ENCODE peak calls at places on chromosomes 4 and X, in seven cellular contexts. Q, V, I, F, R, M and O are unnamed samples.

GRCh38 chrX:2965965-2966364 is 36.8 kb upstream of the ARSD start:
- DNase-seq in Q (no peak), V (no peak), I (no peak), F (no peak), R (no peak), M (peak), O (no peak)

GRCh38 chrX:45070116-45071007 is 130.3 kb downstream of the DIPK2B start:
- DNase-seq in Q (peak), V (peak), I (no peak), F (no peak), R (peak), M (peak), O (no peak)

GRCh38 chrX:144916785-144917184 is 330.5 kb upstream of the SPANXN1 start:
- DNase-seq in Q (peak), V (no peak), I (no peak), F (no peak), R (no peak), M (no peak), O (no peak)

GRCh38 chr4:151153585-151153984 is 54.2 kb downstream of the RPS3A start:
- DNase-seq in Q (no peak), V (no peak), I (no peak), F (no peak), R (no peak), M (no peak), O (peak)

GRCh38 chr4:81136161-81136910 is 78.7 kb downstream of the PRKG2 start:
- DNase-seq in Q (no peak), V (no peak), I (peak), F (no peak), R (peak), M (no peak), O (no peak)

GRCh38 chrX:23752740-23753435 is 9.8 kb upstream of the ACOT9 start:
- DNase-seq in Q (no peak), V (no peak), I (no peak), F (no peak), R (peak), M (no peak), O (no peak)

GRCh38 chr4:26345541-26345940 is 24.7 kb downstream of the RBPJ start:
- DNase-seq in Q (no peak), V (no peak), I (no peak), F (no peak), R (no peak), M (no peak), O (no peak)

GRCh38 chr4:142585411-142585810 is 260.7 kb downstream of the INPP4B start:
- DNase-seq in Q (no peak), V (no peak), I (no peak), F (no peak), R (peak), M (no peak), O (no peak)

GRCh38 chrX:7083468-7084396 is 63.8 kb upstream of the STS start:
- DNase-seq in Q (no peak), V (no peak), I (no peak), F (no peak), R (peak), M (no peak), O (no peak)

GRCh38 chr4:26141916-26142638 is 178.7 kb upstream of the RBPJ start:
- DNase-seq in Q (no peak), V (peak), I (peak), F (no peak), R (peak), M (no peak), O (peak)

GRCh38 chr4:25666031-25666630 is 10.5 kb downstream of the SLC34A2 start:
- DNase-seq in Q (no peak), V (no peak), I (no peak), F (no peak), R (no peak), M (no peak), O (no peak)

GRCh38 chrX:123817288-123817894 is 42.5 kb upstream of the XIAP start:
- DNase-seq in Q (no peak), V (no peak), I (no peak), F (peak), R (no peak), M (peak), O (no peak)

GRCh38 chr4:53617101-53617680 is 25.9 kb upstream of the LNX1 start:
- DNase-seq in Q (no peak), V (no peak), I (no peak), F (no peak), R (peak), M (no peak), O (no peak)

GRCh38 chr4:182495111-182495510 is 251.9 kb downstream of the TENM3 start:
- DNase-seq in Q (no peak), V (no peak), I (no peak), F (no peak), R (no peak), M (no peak), O (no peak)

GRCh38 chr4:41204400-41204978 is 9.9 kb downstream of the APBB2 start:
- DNase-seq in Q (no peak), V (no peak), I (peak), F (peak), R (peak), M (no peak), O (no peak)

GRCh38 chrX:101357166-101357795 is 8.7 kb upstream of the TIMM8A start:
- DNase-seq in Q (peak), V (no peak), I (no peak), F (peak), R (peak), M (no peak), O (no peak)

GRCh38 chr4:158020734-158021346 is 152.0 kb downstream of the GASK1B start:
- DNase-seq in Q (no peak), V (peak), I (peak), F (no peak), R (peak), M (no peak), O (no peak)

GRCh38 chr4:147933316-147933715 is 201.4 kb downstream of the ARHGAP10 start:
- DNase-seq in Q (peak), V (no peak), I (no peak), F (no peak), R (peak), M (no peak), O (no peak)

GRCh38 chr4:186762361-186762760 is 38.7 kb upstream of the FAT1 start:
- DNase-seq in Q (no peak), V (no peak), I (no peak), F (no peak), R (peak), M (no peak), O (no peak)

GRCh38 chr4:159370316-159370715 is 267.4 kb downstream of the RAPGEF2 start:
- DNase-seq in Q (no peak), V (no peak), I (no peak), F (no peak), R (no peak), M (no peak), O (no peak)

GRCh38 chr4:176671532-176671931 is 121.2 kb downstream of the VEGFC start:
- DNase-seq in Q (no peak), V (peak), I (peak), F (no peak), R (peak), M (no peak), O (no peak)

GRCh38 chr4:84401669-84402068 is 97.4 kb downstream of the NKX6-1 start:
- DNase-seq in Q (no peak), V (peak), I (no peak), F (no peak), R (no peak), M (no peak), O (peak)

GRCh38 chr4:77418333-77418732 is 187.3 kb upstream of the CXCL13 start:
- DNase-seq in Q (no peak), V (peak), I (no peak), F (no peak), R (no peak), M (no peak), O (no peak)

DNA sequence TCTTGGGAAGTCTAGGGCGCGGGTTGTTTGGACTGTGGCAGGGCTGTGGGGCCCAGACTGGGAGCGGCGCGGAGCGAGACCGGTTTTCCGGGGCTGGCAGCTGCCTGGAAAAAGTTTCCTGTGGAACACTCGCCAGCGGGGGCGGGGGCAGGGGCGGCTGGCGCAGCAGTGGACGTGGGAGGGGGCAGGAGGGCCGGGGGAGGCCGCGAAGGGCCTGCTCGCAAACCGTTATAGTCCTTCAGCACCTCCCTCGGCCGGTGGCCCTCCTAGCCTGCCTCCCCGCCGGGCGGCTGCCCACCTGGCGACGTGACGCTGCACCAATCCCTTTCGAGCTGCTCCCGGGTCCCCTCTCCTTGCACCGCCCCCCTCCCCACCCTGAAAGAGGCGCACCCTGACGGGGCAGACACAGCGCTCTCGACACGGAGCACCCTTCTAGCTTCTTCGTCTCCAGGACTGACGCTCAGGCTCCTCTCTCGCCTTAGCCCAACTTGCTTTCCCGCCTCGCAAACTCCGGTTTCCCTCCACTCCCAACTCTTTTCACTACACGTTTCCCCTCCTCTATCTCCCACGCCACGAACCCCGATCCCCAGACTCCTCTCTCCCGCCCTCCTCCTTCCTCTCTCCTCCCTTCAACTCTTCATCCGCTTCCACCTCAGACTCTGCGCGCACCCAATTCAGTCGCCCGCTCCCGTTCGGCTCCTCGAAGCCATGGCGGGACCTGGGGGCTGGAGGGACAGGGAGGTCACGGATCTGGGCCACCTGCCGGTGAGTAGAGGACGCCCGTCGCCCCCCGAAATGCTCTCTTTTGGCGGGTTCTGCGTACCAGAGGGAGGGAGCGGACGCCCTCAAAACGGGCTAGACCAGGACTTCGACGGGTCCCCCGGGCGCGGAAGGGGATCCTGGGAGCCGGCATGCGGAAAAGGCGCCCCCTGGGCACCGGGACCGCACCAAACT is at the start of gene NRK:
- DNase-seq in Q (peak), V (peak), I (peak), F (peak), R (no peak), M (no peak), O (no peak)
- H3K4me3 ChIP-seq in Q (peak), V (peak), I (peak), F (no peak), R (peak), M (no peak), O (no peak)

DNA sequence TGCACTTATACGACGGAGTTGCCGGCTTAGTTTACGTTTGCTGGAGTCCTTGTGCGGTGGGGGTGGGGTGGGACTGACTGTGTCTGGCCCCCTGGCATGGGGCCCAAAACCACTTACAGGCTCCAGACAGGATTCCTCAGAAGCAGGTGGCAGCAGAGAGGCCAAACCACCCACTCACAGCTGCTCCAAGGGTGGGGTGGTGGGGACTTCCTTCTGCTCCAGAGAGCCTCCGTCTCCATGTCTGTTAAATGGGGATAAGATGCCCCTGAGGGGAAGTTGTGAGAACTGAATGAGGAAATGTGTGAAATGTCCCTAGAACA is 36.7 kb downstream of the PSAPL1 start:
- DNase-seq in Q (no peak), V (peak), I (no peak), F (peak), R (peak), M (no peak), O (no peak)
- TF ChIP-seq CTCF in Q (no peak), V (peak), I (no peak), F (no peak), R (no peak), M (no peak), O (no peak)

DNA sequence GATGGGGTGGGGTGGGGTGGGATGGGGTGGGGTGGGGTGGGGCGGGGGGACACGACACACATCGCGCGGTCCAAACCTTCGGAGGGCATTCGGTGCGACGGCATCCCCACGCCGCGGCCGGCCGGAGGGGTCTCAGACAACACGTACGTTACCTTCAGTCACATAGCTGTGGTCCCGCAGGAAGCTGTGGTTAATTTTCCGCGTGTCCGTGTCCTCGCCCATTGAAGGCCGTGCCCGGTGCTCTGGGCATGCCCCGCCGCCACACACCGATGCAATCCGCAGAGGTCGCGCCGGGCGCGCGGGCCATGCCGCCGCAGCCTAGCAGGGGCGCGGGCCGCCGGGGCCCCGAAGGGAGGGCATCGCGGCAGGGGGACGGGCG is 417 bp downstream of the PPP2R2C start:
- DNase-seq in Q (no peak), V (no peak), I (no peak), F (no peak), R (no peak), M (peak), O (no peak)
- H3K4me3 ChIP-seq in Q (peak), V (no peak), I (peak), F (no peak), R (no peak), M (no peak), O (peak)

GRCh38 chrX:32483534-32484136 is 727.7 kb downstream of the DMD start:
- DNase-seq in Q (peak), V (peak), I (no peak), F (no peak), R (no peak), M (no peak), O (no peak)
- TF ChIP-seq CTCF in Q (peak), V (peak), I (no peak), F (peak), R (peak), M (no peak), O (peak)